ENCODE peak calls at places on chromosomes 5 and 9, in five cellular contexts. M is K562, Z is A549, K is GM23338, B is GM12878. Y is an unnamed sample.

GRCh38 chr9:131394464-131395026 is 659 bp downstream of the PRRC2B start:
- DNase-seq in M (peak), Z (no peak), K (peak), B (no peak), Y (no peak)

GRCh38 chr9:120608421-120608820 is 28.5 kb upstream of the CDK5RAP2 start:
- DNase-seq in M (no peak), Z (no peak), K (no peak), B (no peak), Y (no peak)

GRCh38 chr9:115642285-115642684 is 511.3 kb upstream of the PAPPA start:
- DNase-seq in M (no peak), Z (no peak), K (no peak), B (no peak), Y (no peak)

GRCh38 chr5:418681-419121 is 24.3 kb upstream of the EXOC3 start:
- DNase-seq in M (no peak), Z (no peak), K (no peak), B (no peak), Y (no peak)

GRCh38 chr5:66840527-66841013 is 244.4 kb downstream of the MAST4 start:
- DNase-seq in M (no peak), Z (no peak), K (no peak), B (peak), Y (peak)

GRCh38 chr5:102713682-102714231 is 41.3 kb upstream of the PAM start:
- DNase-seq in M (no peak), Z (no peak), K (no peak), B (peak), Y (no peak)

GRCh38 chr5:131757830-131758519 is 38.8 kb downstream of the FNIP1 start:
- DNase-seq in M (no peak), Z (no peak), K (no peak), B (no peak), Y (no peak)

GRCh38 chr5:16508730-16509531 is 43.3 kb upstream of the ZNF622 start:
- DNase-seq in M (peak), Z (no peak), K (peak), B (no peak), Y (no peak)

GRCh38 chr9:16314476-16314875 is 556.0 kb downstream of the BNC2 start:
- DNase-seq in M (no peak), Z (no peak), K (no peak), B (no peak), Y (no peak)

GRCh38 chr5:67528953-67529352 is 332.4 kb upstream of the CD180 start:
- DNase-seq in M (no peak), Z (no peak), K (no peak), B (no peak), Y (no peak)

GRCh38 chr9:69615880-69616279 is 56.3 kb downstream of the APBA1 start:
- DNase-seq in M (no peak), Z (no peak), K (no peak), B (no peak), Y (no peak)

GRCh38 chr5:151214614-151215545 is 9.0 kb downstream of the CCDC69 start:
- DNase-seq in M (no peak), Z (no peak), K (no peak), B (peak), Y (peak)

GRCh38 chr9:26263451-26263850 is 585.2 kb upstream of the TUSC1 start:
- DNase-seq in M (no peak), Z (no peak), K (no peak), B (no peak), Y (no peak)

GRCh38 chr5:14706615-14707021 is 42.1 kb downstream of the OTULIN start:
- DNase-seq in M (no peak), Z (no peak), K (no peak), B (no peak), Y (no peak)

GRCh38 chr9:84349706-84350105 is 9.1 kb upstream of the SLC28A3 start:
- DNase-seq in M (no peak), Z (no peak), K (no peak), B (no peak), Y (no peak)

GRCh38 chr9:99231708-99232107 is 9.6 kb downstream of the SEC61B start:
- DNase-seq in M (peak), Z (peak), K (peak), B (peak), Y (peak)

GRCh38 chr9:97956365-97956764 is 18.4 kb upstream of the HEMGN start:
- DNase-seq in M (peak), Z (no peak), K (no peak), B (no peak), Y (no peak)

GRCh38 chr5:76081811-76082783 is 1.1 kb upstream of the SV2C start:
- DNase-seq in M (no peak), Z (no peak), K (peak), B (no peak), Y (no peak)

GRCh38 chr9:87148391-87149237 is 201.3 kb upstream of the GAS1 start:
- DNase-seq in M (peak), Z (no peak), K (peak), B (no peak), Y (no peak)

GRCh38 chr9:35868972-35869371 is 1.2 kb downstream of the OR13J1 start:
- DNase-seq in M (no peak), Z (no peak), K (no peak), B (no peak), Y (no peak)
- TF ChIP-seq JUNB in M (no peak), Z (no peak), K (no peak), B (no peak), Y (no peak)

GRCh38 chr5:60092671-60093422 is 199.3 kb upstream of the PDE4D start:
- DNase-seq in M (no peak), Z (peak), K (no peak), B (no peak), Y (peak)
- TF ChIP-seq JUNB in M (no peak), Z (peak), K (no peak), B (no peak), Y (no peak)

DNA sequence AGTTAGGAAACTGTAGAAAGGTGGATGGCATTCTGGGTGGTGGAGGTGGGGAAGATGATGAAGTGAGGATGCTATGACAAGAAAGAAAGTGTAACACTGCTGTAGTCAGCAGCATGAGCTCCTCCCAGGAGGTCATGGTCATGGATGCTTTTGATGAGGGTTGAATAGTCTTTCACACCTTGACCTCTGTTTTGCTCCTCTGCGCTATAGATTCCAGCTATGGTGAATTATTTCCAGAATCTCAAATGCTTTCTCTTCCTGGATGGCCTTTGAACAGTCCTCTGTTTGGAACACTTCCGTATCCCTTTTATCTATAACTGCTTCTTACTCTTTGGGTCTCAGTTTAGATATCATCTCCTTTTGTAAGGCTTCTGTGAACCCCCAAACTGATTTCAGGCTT is 165.9 kb upstream of the PPP1R2B start:
- DNase-seq in M (no peak), Z (no peak), K (no peak), B (no peak), Y (peak)
- TF ChIP-seq JUNB in M (no peak), Z (no peak), K (no peak), B (no peak), Y (no peak)

GRCh38 chr5:35114698-35115097 is 66.9 kb upstream of the AGXT2 start:
- DNase-seq in M (no peak), Z (no peak), K (no peak), B (no peak), Y (no peak)
- TF ChIP-seq JUNB in M (no peak), Z (no peak), K (no peak), B (no peak), Y (no peak)

GRCh38 chr5:133818869-133819600 is 149.4 kb downstream of the C5orf15 start:
- DNase-seq in M (no peak), Z (no peak), K (no peak), B (no peak), Y (no peak)
- TF ChIP-seq JUNB in M (no peak), Z (no peak), K (no peak), B (no peak), Y (no peak)

DNA sequence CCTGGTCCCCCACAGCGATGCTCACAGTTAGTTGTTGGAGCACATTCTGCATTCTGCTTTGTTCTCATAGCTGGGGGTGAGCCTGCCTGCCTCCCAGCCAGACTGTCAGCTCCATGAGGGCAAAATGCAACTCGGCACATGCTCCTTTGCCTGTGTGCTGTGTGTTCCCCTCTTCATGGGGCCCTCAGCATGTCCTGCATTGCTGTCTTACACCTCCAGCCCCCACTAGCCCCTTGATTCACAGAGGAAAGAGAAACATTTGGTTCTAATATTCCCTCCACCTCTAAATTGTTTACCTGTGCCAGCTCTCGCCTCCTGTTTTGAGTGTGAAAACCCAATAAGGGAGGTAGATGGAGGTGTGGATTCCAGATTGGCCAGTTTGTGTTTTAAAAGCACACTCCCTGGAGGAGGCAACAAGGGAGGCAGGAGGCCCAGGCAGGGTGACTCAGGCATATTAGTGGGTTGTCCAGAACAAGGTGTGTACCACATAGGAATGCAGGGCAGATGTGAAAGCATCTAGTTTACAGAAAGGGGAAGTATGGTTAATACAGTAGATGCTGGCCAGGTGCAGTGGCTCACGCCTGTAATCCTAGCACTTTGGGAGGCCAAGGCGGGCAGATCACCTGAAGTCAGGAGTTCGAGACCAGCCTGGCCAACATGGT is 224.6 kb downstream of the AGTPBP1 start:
- DNase-seq in M (no peak), Z (no peak), K (no peak), B (no peak), Y (no peak)
- TF ChIP-seq JUNB in M (no peak), Z (no peak), K (no peak), B (no peak), Y (no peak)

GRCh38 chr9:133929599-133929998 is 62.5 kb downstream of the VAV2 start:
- DNase-seq in M (no peak), Z (no peak), K (no peak), B (no peak), Y (no peak)
- TF ChIP-seq JUNB in M (no peak), Z (no peak), K (no peak), B (no peak), Y (no peak)

GRCh38 chr5:147055304-147055826 is 176.8 kb upstream of the PPP2R2B start:
- DNase-seq in M (no peak), Z (no peak), K (no peak), B (no peak), Y (no peak)
- TF ChIP-seq JUNB in M (no peak), Z (no peak), K (no peak), B (no peak), Y (no peak)

DNA sequence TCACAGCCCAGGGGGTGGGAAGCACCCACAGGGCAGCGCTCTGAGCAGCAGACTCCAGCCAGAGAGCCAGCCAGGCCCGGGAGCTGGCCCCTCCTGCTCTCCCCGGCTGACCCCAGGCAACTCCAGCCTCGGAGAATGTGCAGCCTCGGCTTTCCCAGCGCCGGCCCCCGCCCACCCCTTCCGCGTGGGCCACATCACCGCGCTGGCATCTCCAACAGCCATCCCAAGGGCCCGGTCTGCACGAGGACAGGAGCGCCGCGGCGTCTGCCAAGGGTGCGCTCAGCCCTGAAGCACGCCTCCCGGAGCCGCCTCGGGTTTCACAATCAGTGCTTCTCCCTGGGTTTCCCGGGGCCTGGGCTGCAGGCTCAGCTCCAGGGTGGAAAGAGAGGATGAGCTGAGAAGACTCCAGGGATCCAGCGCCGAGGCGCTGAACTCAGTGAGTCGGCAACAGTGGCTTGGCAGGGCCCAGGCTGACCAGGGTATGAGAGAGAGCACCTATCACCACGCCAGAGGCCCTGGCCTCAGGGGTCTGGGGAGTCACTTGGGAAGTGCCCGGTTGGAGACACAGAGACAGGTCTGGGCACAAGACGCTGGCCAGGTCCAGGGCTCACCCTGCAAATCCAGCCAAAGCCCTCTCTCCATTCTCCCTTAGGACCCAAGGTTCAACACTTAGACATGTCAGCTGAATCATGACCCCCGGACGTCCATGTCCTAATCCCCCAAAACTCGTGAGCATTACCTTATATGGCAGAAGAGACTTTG is 79.6 kb downstream of the ADAMTS2 start:
- DNase-seq in M (no peak), Z (no peak), K (peak), B (no peak), Y (no peak)
- TF ChIP-seq JUNB in M (no peak), Z (no peak), K (no peak), B (no peak), Y (no peak)

DNA sequence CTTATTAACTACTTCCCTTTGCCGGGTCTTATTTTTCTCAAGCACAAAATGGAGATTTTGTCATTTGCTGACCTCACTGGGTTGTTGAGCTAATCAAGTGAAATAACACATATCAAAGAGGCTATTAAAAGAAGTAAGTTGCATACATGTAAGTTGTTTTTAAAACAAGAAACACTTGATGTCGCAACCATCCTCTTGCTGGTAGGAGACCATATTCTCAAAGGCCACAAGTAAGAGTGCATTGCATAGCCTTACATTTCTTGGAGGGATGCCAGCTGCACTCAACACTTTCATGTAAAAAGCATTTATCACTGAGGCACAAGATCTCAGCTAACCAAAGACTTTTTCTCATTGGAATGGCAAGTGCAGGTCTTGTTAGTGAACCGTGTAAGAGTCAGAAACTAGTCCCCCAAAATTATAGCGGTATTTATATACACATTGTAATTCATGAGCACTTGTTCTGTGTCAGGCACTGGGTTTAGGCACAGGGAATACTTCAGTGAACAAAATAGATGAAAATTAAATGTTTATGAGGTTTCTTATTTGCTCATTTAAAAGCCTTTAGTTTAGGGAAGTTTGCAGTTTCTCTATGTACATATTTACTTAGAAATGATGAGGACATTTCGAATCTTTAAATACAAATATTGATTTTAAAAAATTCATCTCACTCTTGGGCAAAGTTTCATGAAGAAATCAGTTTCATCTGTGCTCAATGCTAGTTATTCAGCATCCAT is 72.0 kb downstream of the ZFAND5 start:
- DNase-seq in M (peak), Z (peak), K (no peak), B (no peak), Y (no peak)
- TF ChIP-seq JUNB in M (no peak), Z (peak), K (no peak), B (no peak), Y (no peak)